ENCODE peak calls at places on chromosomes 2 and 18, in ten cellular contexts. N is cardiac muscle cell; H is GM13976; G is stimulated activated CD4-positive, alpha-beta T cell treated with anti-CD3 and anti-CD28 coated beads, Interleukin-2, amount 100 ng/mL, for 24 hours; X is endothelial cell; Z is CD8-positive, alpha-beta memory T cell; B is adrenal gland; F is transverse colon; J is T follicular helper cell; Y is NCI-H774. V is an unnamed sample.

GRCh38 chr2:128452536-128453530 is 134.2 kb upstream of the HS6ST1 start:
- DNase-seq in N (no peak), H (peak; percentile 1), G (no peak), X (peak; percentile 0), Z (no peak), B (peak; percentile 27), F (no peak), J (no peak), Y (no peak), V (no peak)

GRCh38 chr18:596288-596881 is 403 bp upstream of the CLUL1 start:
- DNase-seq in N (peak; percentile 42), H (peak; percentile 71), G (peak; percentile 67), X (no peak), Z (no peak), B (no peak), F (no peak), J (no peak), Y (peak; percentile 65), V (peak; percentile 85)

GRCh38 chr2:27494284-27494943 is 586 bp downstream of the FNDC4 start:
- DNase-seq in N (peak; percentile 80), H (peak; percentile 34), G (no peak), X (peak; percentile 10), Z (peak; percentile 20), B (peak; percentile 95), F (peak; percentile 32), J (no peak), Y (no peak), V (no peak)

GRCh38 chr2:161708350-161708974 is 84.2 kb downstream of the SLC4A10 start:
- DNase-seq in N (no peak), H (no peak), G (no peak), X (no peak), Z (no peak), B (no peak), F (no peak), J (no peak), Y (no peak), V (peak; percentile 23)

GRCh38 chr18:30489890-30490643 is 552.5 kb downstream of the DSC3 start:
- DNase-seq in N (no peak), H (no peak), G (no peak), X (no peak), Z (no peak), B (no peak), F (no peak), J (no peak), Y (no peak), V (no peak)

GRCh38 chr2:29223851-29224692 is 108.9 kb downstream of the CLIP4 start:
- DNase-seq in N (peak; percentile 79), H (no peak), G (no peak), X (no peak), Z (no peak), B (peak; percentile 70), F (peak; percentile 26), J (no peak), Y (no peak), V (peak; percentile 19)

GRCh38 chr2:122863516-122863915 is 1108.1 kb downstream of the TSN start:
- DNase-seq in N (no peak), H (peak; percentile 32), G (no peak), X (no peak), Z (no peak), B (no peak), F (no peak), J (no peak), Y (no peak), V (no peak)

GRCh38 chr2:214575030-214575949 is 164.4 kb downstream of the VWC2L start:
- DNase-seq in N (no peak), H (no peak), G (no peak), X (no peak), Z (no peak), B (no peak), F (no peak), J (no peak), Y (peak; percentile 12), V (no peak)

GRCh38 chr18:5466256-5466655 is 77.5 kb downstream of the EPB41L3 start:
- DNase-seq in N (no peak), H (no peak), G (no peak), X (no peak), Z (no peak), B (peak; percentile 51), F (no peak), J (no peak), Y (peak; percentile 11), V (no peak)

GRCh38 chr2:231583982-231584381 is 8.7 kb upstream of the TEX44 start:
- DNase-seq in N (no peak), H (no peak), G (no peak), X (no peak), Z (no peak), B (no peak), F (no peak), J (no peak), Y (no peak), V (no peak)

GRCh38 chr18:37402735-37403099 is 162.9 kb downstream of the CELF4 start:
- DNase-seq in N (no peak), H (no peak), G (no peak), X (no peak), Z (no peak), B (no peak), F (no peak), J (no peak), Y (no peak), V (no peak)

V was measured in COR-L47.